ENCODE peak calls at places on chromosomes 5 and 9, in four cellular contexts. X is K562, U is HCT116, K is HepG2. F is an unnamed sample.

GRCh38 chr9:14348241-14349140 is 34.5 kb upstream of the NFIB start:
- DNase-seq in X (no peak), K (no peak), U (no peak), F (no peak)

GRCh38 chr9:89877051-89878002 is 272.5 kb downstream of the GADD45G start:
- DNase-seq in X (no peak), U (no peak), K (no peak), F (no peak)

GRCh38 chr9:96417610-96418073 is 528 bp downstream of the ZNF367 start:
- DNase-seq in U (no peak), K (no peak), X (no peak), F (no peak)

GRCh38 chr9:38031594-38031993 is 37.4 kb downstream of the SHB start:
- DNase-seq in U (no peak), X (no peak), K (no peak), F (no peak)

GRCh38 chr5:5266296-5266695 is 126.2 kb downstream of the ADAMTS16 start:
- DNase-seq in K (no peak), X (no peak), U (no peak), F (no peak)

GRCh38 chr5:124034963-124035362 is 523.0 kb downstream of the CSNK1G3 start:
- DNase-seq in K (no peak), U (no peak), X (no peak), F (no peak)

GRCh38 chr9:70197384-70198039 is 61.3 kb upstream of the SMC5 start:
- DNase-seq in X (no peak), U (no peak), K (no peak), F (no peak)

GRCh38 chr5:131379071-131379538 is 115.3 kb downstream of the CDC42SE2 start:
- DNase-seq in U (no peak), K (peak; percentile 26), X (no peak), F (no peak)

GRCh38 chr5:167993771-167994170 is 297.7 kb upstream of the WWC1 start:
- DNase-seq in X (no peak), K (no peak), U (no peak), F (no peak)

GRCh38 chr5:130323804-130324454 is 419.7 kb downstream of the CHSY3 start:
- DNase-seq in K (no peak), U (no peak), X (no peak), F (no peak)

GRCh38 chr9:133619791-133620190 is 10.6 kb upstream of the FAM163B start:
- DNase-seq in X (no peak), U (no peak), K (no peak), F (no peak)

GRCh38 chr5:178428341-178429155 is 161.6 kb downstream of the COL23A1 start:
- DNase-seq in U (no peak), X (no peak), K (no peak), F (no peak)
- TF ChIP-seq TCF7L2 in U (no peak), X (no peak), K (no peak), F (no peak)

DNA sequence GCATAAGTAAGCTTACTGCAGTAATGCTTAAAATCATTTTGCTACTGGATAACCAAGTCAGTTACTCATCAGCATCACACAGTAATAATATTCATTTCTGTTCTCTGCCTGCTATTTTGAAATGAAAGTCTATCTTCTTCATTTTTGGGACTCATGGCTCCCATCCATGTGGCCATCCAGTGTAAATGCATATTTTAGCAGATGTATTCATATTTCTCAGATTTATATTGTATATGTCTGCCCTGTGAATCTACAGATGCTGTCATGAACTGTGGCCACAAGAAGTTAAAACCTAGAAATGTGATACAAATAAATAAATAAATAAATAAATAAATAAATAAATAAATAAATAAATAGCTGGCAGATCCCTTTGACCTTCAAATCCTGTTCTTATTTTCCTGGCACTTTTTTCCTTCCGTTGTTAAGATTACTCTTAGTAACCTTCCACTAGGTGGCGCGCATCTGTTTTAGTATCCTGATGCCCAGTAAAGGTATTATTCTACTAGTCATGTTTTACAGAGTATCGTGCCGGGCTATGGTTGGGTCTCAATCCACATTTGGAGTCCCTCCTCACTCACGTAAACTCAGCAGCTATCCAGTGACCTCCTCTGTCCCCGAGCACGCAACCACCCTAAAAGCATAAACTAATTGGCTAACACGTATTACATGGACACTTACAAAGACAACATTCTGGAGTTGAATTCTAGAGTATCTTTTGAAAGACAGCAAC is 79.2 kb upstream of the IL7R start:
- DNase-seq in X (peak; percentile 56), K (peak; percentile 63), U (peak; percentile 73), F (peak; percentile 8)
- TF ChIP-seq CTCF in X (peak; percentile 68), K (peak; percentile 63), U (peak; percentile 57), F (peak; percentile 63)

GRCh38 chr9:36625006-36625600 is 52.4 kb downstream of the MELK start:
- DNase-seq in X (no peak), U (peak; percentile 7), K (no peak), F (no peak)
- TF ChIP-seq TCF7L2 in X (no peak), U (no peak), K (no peak), F (no peak)

GRCh38 chr5:180799902-180800801 is 2.5 kb downstream of the MGAT1 start:
- DNase-seq in X (no peak), K (no peak), U (no peak), F (no peak)
- TF ChIP-seq CTCF in X (peak; percentile 20), K (no peak), U (no peak), F (no peak)

DNA sequence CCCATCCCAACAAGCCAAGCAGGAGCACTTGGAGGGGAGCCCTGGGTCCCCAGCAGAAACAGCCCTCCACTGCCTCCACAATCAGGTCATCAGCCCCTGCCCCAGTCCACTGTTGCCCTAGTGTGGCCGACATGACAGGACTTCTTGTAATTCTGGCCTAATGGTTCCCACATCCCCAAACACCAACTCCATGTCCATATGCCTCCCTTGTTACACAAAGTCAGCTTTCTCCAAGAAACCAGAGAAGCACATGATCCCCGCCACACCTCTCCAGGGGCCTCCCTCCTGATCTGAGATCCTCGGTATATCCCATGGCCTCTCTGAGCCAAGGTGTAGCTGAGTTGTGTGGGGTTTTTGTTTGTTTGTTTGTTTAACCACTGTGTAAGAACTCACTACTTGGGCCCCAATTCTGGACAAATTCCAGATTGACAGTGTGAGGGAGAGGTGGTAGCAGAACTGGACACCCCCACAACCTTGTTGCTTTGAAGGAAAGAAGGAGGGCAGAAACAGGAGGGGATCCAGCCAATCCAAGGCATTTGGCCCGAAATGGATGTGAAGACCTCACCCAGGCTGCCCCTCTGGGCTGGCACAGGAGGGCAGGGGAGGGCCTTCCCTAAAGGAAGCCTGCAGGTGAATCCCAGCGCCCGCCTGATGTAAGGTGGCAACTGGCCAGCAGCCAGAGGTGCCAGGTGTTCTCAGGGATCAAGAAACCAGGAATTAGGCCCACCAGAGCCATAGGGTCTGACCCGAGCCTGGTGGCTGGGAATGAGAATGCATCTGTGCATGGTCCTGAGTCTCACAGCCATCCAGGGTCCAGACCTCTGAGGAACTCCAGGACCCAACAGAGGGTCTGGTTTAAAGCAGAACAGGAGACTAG is 13.5 kb downstream of the IRF1 start:
- DNase-seq in U (no peak), X (no peak), K (no peak), F (no peak)
- TF ChIP-seq TCF7L2 in U (no peak), X (no peak), K (no peak), F (no peak)

F was measured in Panc1.